ENCODE peak calls at places on chromosomes 4 and X, in eight cellular contexts. One of them, this sample, is unnamed.

GRCh38 chrX:107674480-107675364 is 46.4 kb downstream of the PRPS1 start:
- DNase-seq in CD8-positive, alpha-beta T cell: peak
- DNase-seq in left ventricle myocardium inferior: peak
- DNase-seq in RKO: no peak
- DNase-seq in NCI-H2029 treated with DMSO at 0.1 percent for 48 hours: no peak
- DNase-seq in lower lobe of right lung: peak
- DNase-seq in effector CD4-positive, alpha-beta T cell: peak
- DNase-seq in colonic mucosa: peak
- DNase-seq in this sample: no peak

GRCh38 chr4:180059216-180059881 is 2183.9 kb upstream of the TENM3 start:
- DNase-seq in colonic mucosa: peak
- DNase-seq in left ventricle myocardium inferior: no peak
- DNase-seq in RKO: no peak
- DNase-seq in effector CD4-positive, alpha-beta T cell: no peak
- DNase-seq in lower lobe of right lung: no peak
- DNase-seq in NCI-H2029 treated with DMSO at 0.1 percent for 48 hours: no peak
- DNase-seq in CD8-positive, alpha-beta T cell: no peak
- DNase-seq in this sample: peak

GRCh38 chr4:2991243-2991642 is 27.9 kb downstream of the GRK4 start:
- DNase-seq in NCI-H2029 treated with DMSO at 0.1 percent for 48 hours: no peak
- DNase-seq in RKO: no peak
- DNase-seq in left ventricle myocardium inferior: no peak
- DNase-seq in CD8-positive, alpha-beta T cell: no peak
- DNase-seq in lower lobe of right lung: no peak
- DNase-seq in effector CD4-positive, alpha-beta T cell: no peak
- DNase-seq in colonic mucosa: no peak
- DNase-seq in this sample: no peak

GRCh38 chr4:51835854-51836253 is 7.1 kb upstream of the DCUN1D4 start:
- DNase-seq in effector CD4-positive, alpha-beta T cell: no peak
- DNase-seq in left ventricle myocardium inferior: no peak
- DNase-seq in colonic mucosa: no peak
- DNase-seq in lower lobe of right lung: no peak
- DNase-seq in RKO: no peak
- DNase-seq in CD8-positive, alpha-beta T cell: no peak
- DNase-seq in NCI-H2029 treated with DMSO at 0.1 percent for 48 hours: no peak
- DNase-seq in this sample: no peak

GRCh38 chr4:24076811-24077210 is 187.0 kb upstream of the PPARGC1A start:
- DNase-seq in effector CD4-positive, alpha-beta T cell: no peak
- DNase-seq in NCI-H2029 treated with DMSO at 0.1 percent for 48 hours: no peak
- DNase-seq in colonic mucosa: no peak
- DNase-seq in left ventricle myocardium inferior: no peak
- DNase-seq in RKO: no peak
- DNase-seq in CD8-positive, alpha-beta T cell: no peak
- DNase-seq in lower lobe of right lung: no peak
- DNase-seq in this sample: no peak

GRCh38 chrX:88560673-88561330 is 186.2 kb upstream of the CPXCR1 start:
- DNase-seq in CD8-positive, alpha-beta T cell: no peak
- DNase-seq in lower lobe of right lung: no peak
- DNase-seq in NCI-H2029 treated with DMSO at 0.1 percent for 48 hours: no peak
- DNase-seq in effector CD4-positive, alpha-beta T cell: no peak
- DNase-seq in RKO: no peak
- DNase-seq in colonic mucosa: no peak
- DNase-seq in left ventricle myocardium inferior: no peak
- DNase-seq in this sample: no peak

GRCh38 chr4:76723916-76724315 is 174.0 kb downstream of the SOWAHB start:
- DNase-seq in RKO: no peak
- DNase-seq in lower lobe of right lung: no peak
- DNase-seq in colonic mucosa: no peak
- DNase-seq in NCI-H2029 treated with DMSO at 0.1 percent for 48 hours: no peak
- DNase-seq in left ventricle myocardium inferior: no peak
- DNase-seq in CD8-positive, alpha-beta T cell: no peak
- DNase-seq in effector CD4-positive, alpha-beta T cell: no peak
- DNase-seq in this sample: no peak

GRCh38 chrX:10749113-10749512 is 128.7 kb upstream of the MID1 start:
- DNase-seq in effector CD4-positive, alpha-beta T cell: no peak
- DNase-seq in CD8-positive, alpha-beta T cell: no peak
- DNase-seq in colonic mucosa: no peak
- DNase-seq in NCI-H2029 treated with DMSO at 0.1 percent for 48 hours: no peak
- DNase-seq in left ventricle myocardium inferior: no peak
- DNase-seq in RKO: no peak
- DNase-seq in lower lobe of right lung: no peak
- DNase-seq in this sample: no peak

GRCh38 chr4:85522277-85522676 is 47.3 kb downstream of the ARHGAP24 start:
- DNase-seq in NCI-H2029 treated with DMSO at 0.1 percent for 48 hours: no peak
- DNase-seq in RKO: no peak
- DNase-seq in lower lobe of right lung: no peak
- DNase-seq in CD8-positive, alpha-beta T cell: no peak
- DNase-seq in effector CD4-positive, alpha-beta T cell: no peak
- DNase-seq in colonic mucosa: no peak
- DNase-seq in left ventricle myocardium inferior: no peak
- DNase-seq in this sample: no peak

GRCh38 chr4:187993827-187994226 is 1.7 kb upstream of the ZFP42 start:
- DNase-seq in NCI-H2029 treated with DMSO at 0.1 percent for 48 hours: no peak
- DNase-seq in RKO: no peak
- DNase-seq in colonic mucosa: no peak
- DNase-seq in effector CD4-positive, alpha-beta T cell: no peak
- DNase-seq in CD8-positive, alpha-beta T cell: no peak
- DNase-seq in lower lobe of right lung: no peak
- DNase-seq in left ventricle myocardium inferior: no peak
- DNase-seq in this sample: no peak

GRCh38 chrX:106933538-106933961 is 13.3 kb downstream of the CLDN2 start:
- DNase-seq in RKO: no peak
- DNase-seq in effector CD4-positive, alpha-beta T cell: no peak
- DNase-seq in colonic mucosa: peak
- DNase-seq in NCI-H2029 treated with DMSO at 0.1 percent for 48 hours: no peak
- DNase-seq in left ventricle myocardium inferior: peak
- DNase-seq in lower lobe of right lung: no peak
- DNase-seq in CD8-positive, alpha-beta T cell: no peak
- DNase-seq in this sample: no peak

GRCh38 chrX:111047575-111047974 is 48.4 kb upstream of the PAK3 start:
- DNase-seq in NCI-H2029 treated with DMSO at 0.1 percent for 48 hours: no peak
- DNase-seq in lower lobe of right lung: no peak
- DNase-seq in effector CD4-positive, alpha-beta T cell: no peak
- DNase-seq in colonic mucosa: no peak
- DNase-seq in RKO: no peak
- DNase-seq in CD8-positive, alpha-beta T cell: no peak
- DNase-seq in left ventricle myocardium inferior: no peak
- DNase-seq in this sample: no peak

GRCh38 chrX:13579696-13580095 is 10.3 kb downstream of the EGFL6 start:
- DNase-seq in colonic mucosa: no peak
- DNase-seq in effector CD4-positive, alpha-beta T cell: no peak
- DNase-seq in RKO: no peak
- DNase-seq in NCI-H2029 treated with DMSO at 0.1 percent for 48 hours: no peak
- DNase-seq in CD8-positive, alpha-beta T cell: no peak
- DNase-seq in left ventricle myocardium inferior: no peak
- DNase-seq in lower lobe of right lung: no peak
- DNase-seq in this sample: no peak

GRCh38 chr4:105710678-105711077 is 2.1 kb downstream of the GSTCD start:
- DNase-seq in left ventricle myocardium inferior: no peak
- DNase-seq in NCI-H2029 treated with DMSO at 0.1 percent for 48 hours: peak
- DNase-seq in effector CD4-positive, alpha-beta T cell: no peak
- DNase-seq in lower lobe of right lung: no peak
- DNase-seq in CD8-positive, alpha-beta T cell: no peak
- DNase-seq in colonic mucosa: no peak
- DNase-seq in RKO: peak
- DNase-seq in this sample: no peak

GRCh38 chrX:130351567-130351966 is 11.8 kb downstream of the SLC25A14 start:
- DNase-seq in lower lobe of right lung: no peak
- DNase-seq in colonic mucosa: no peak
- DNase-seq in RKO: no peak
- DNase-seq in NCI-H2029 treated with DMSO at 0.1 percent for 48 hours: no peak
- DNase-seq in effector CD4-positive, alpha-beta T cell: no peak
- DNase-seq in left ventricle myocardium inferior: no peak
- DNase-seq in CD8-positive, alpha-beta T cell: no peak
- DNase-seq in this sample: no peak

GRCh38 chr4:32661229-32661628 is 1941.1 kb downstream of the PCDH7 start:
- DNase-seq in left ventricle myocardium inferior: no peak
- DNase-seq in NCI-H2029 treated with DMSO at 0.1 percent for 48 hours: no peak
- DNase-seq in colonic mucosa: no peak
- DNase-seq in lower lobe of right lung: no peak
- DNase-seq in CD8-positive, alpha-beta T cell: no peak
- DNase-seq in effector CD4-positive, alpha-beta T cell: no peak
- DNase-seq in RKO: no peak
- DNase-seq in this sample: no peak

GRCh38 chr4:142741995-142742394 is 104.1 kb downstream of the INPP4B start:
- DNase-seq in colonic mucosa: no peak
- DNase-seq in left ventricle myocardium inferior: no peak
- DNase-seq in lower lobe of right lung: no peak
- DNase-seq in effector CD4-positive, alpha-beta T cell: no peak
- DNase-seq in RKO: no peak
- DNase-seq in CD8-positive, alpha-beta T cell: no peak
- DNase-seq in NCI-H2029 treated with DMSO at 0.1 percent for 48 hours: no peak
- DNase-seq in this sample: no peak

GRCh38 chr4:7798215-7798995 is 141.3 kb downstream of the AFAP1 start:
- DNase-seq in RKO: peak
- DNase-seq in lower lobe of right lung: no peak
- DNase-seq in NCI-H2029 treated with DMSO at 0.1 percent for 48 hours: no peak
- DNase-seq in effector CD4-positive, alpha-beta T cell: no peak
- DNase-seq in CD8-positive, alpha-beta T cell: no peak
- DNase-seq in left ventricle myocardium inferior: no peak
- DNase-seq in colonic mucosa: no peak
- DNase-seq in this sample: no peak

GRCh38 chr4:126495163-126495752 is 1137.5 kb upstream of the INTU start:
- DNase-seq in NCI-H2029 treated with DMSO at 0.1 percent for 48 hours: no peak
- DNase-seq in effector CD4-positive, alpha-beta T cell: no peak
- DNase-seq in left ventricle myocardium inferior: no peak
- DNase-seq in colonic mucosa: no peak
- DNase-seq in RKO: no peak
- DNase-seq in lower lobe of right lung: no peak
- DNase-seq in CD8-positive, alpha-beta T cell: no peak
- DNase-seq in this sample: no peak

This sample was measured in anterior cingulate cortex.